ENCODE peak calls at places on chromosomes 7 and 10, in six cellular contexts. J is colonic mucosa; W is cardiac muscle cell; N is adrenal gland; C is tibial artery; X is CD8-positive, alpha-beta T cell. L is an unnamed sample.

GRCh38 chr7:69419928-69420327 is 178.3 kb upstream of the AUTS2 start:
- DNase-seq in N (peak; percentile 89), C (no peak), X (no peak), J (no peak), W (no peak), L (no peak)

GRCh38 chr7:29592866-29593265 is 29.2 kb downstream of the PRR15 start:
- DNase-seq in J (no peak), X (no peak), C (no peak), W (no peak), N (no peak), L (no peak)

GRCh38 chr10:20232079-20232478 is 415.8 kb downstream of the PLXDC2 start:
- DNase-seq in W (no peak), C (no peak), N (no peak), X (no peak), J (no peak), L (no peak)

GRCh38 chr10:78035025-78035424 is 1.4 kb downstream of the RPS24 start:
- DNase-seq in C (no peak), N (no peak), X (no peak), J (no peak), W (no peak), L (no peak)

GRCh38 chr10:30313579-30314376 is 35.3 kb downstream of the MTPAP start:
- DNase-seq in J (no peak), X (no peak), C (no peak), N (no peak), W (no peak), L (no peak)

GRCh38 chr10:12405342-12406320 is 56.3 kb downstream of the CAMK1D start:
- DNase-seq in N (no peak), J (no peak), C (no peak), X (no peak), W (no peak), L (no peak)

GRCh38 chr7:82247814-82248433 is 195.7 kb downstream of the CACNA2D1 start:
- DNase-seq in C (no peak), J (no peak), N (no peak), W (no peak), X (no peak), L (no peak)

GRCh38 chr7:111090834-111091233 is at the start of gene LRRN3:
- DNase-seq in N (peak; percentile 63), J (no peak), X (peak; percentile 17), W (peak; percentile 63), C (peak; percentile 22), L (no peak)

GRCh38 chr7:84746347-84746746 is 440.5 kb downstream of the SEMA3D start:
- DNase-seq in N (no peak), X (no peak), W (peak; percentile 23), C (no peak), J (no peak), L (no peak)

GRCh38 chr7:45924283-45924682 is 3.2 kb upstream of the IGFBP3 start:
- DNase-seq in N (no peak), X (no peak), W (no peak), J (no peak), C (peak; percentile 57), L (no peak)

GRCh38 chr7:98617051-98617959 is at the start of gene NPTX2:
- DNase-seq in N (peak; percentile 84), X (no peak), W (peak; percentile 58), J (peak; percentile 45), C (no peak), L (no peak)

GRCh38 chr7:135317676-135318326 is 84.2 kb downstream of the STRA8 start:
- DNase-seq in W (no peak), C (peak; percentile 76), X (no peak), N (no peak), J (peak; percentile 40), L (peak; percentile 15)

GRCh38 chr10:70379581-70380176 is 2.7 kb downstream of the LRRC20 start:
- DNase-seq in C (no peak), X (no peak), N (no peak), W (no peak), J (no peak), L (no peak)

GRCh38 chr10:76388321-76388720 is 956.9 kb downstream of the LRMDA start:
- DNase-seq in X (no peak), C (no peak), W (no peak), J (no peak), N (no peak), L (no peak)

GRCh38 chr7:142036384-142036783 is 40.7 kb downstream of the MGAM start:
- DNase-seq in W (no peak), N (no peak), C (no peak), J (no peak), X (no peak), L (no peak)

GRCh38 chr7:36034020-36034419 is 119.0 kb upstream of the EEPD1 start:
- DNase-seq in X (no peak), C (no peak), W (no peak), N (no peak), J (no peak), L (no peak)

GRCh38 chr10:17737021-17737965 is 14.7 kb upstream of the TMEM236 start:
- DNase-seq in N (peak; percentile 43), J (no peak), W (peak; percentile 59), C (no peak), X (no peak), L (peak; percentile 37)

GRCh38 chr7:134419875-134420274 is 39.0 kb downstream of the AKR1B1 start:
- DNase-seq in N (no peak), C (no peak), J (no peak), W (no peak), X (no peak), L (no peak)

GRCh38 chr7:103129702-103130557 is 19.0 kb downstream of the NAPEPLD start:
- DNase-seq in W (no peak), J (no peak), C (no peak), X (no peak), N (no peak), L (no peak)

GRCh38 chr10:93412801-93413200 is 69.3 kb downstream of the MYOF start:
- DNase-seq in X (no peak), C (no peak), W (no peak), J (no peak), N (no peak), L (no peak)

GRCh38 chr10:60425392-60426110 is 35.9 kb upstream of the ANK3 start:
- DNase-seq in C (no peak), J (no peak), W (no peak), X (no peak), N (no peak), L (no peak)

GRCh38 chr7:122887198-122887597 is 938 bp upstream of the CADPS2 start:
- DNase-seq in X (no peak), W (peak; percentile 77), N (peak; percentile 81), C (peak; percentile 79), J (peak; percentile 69), L (peak; percentile 59)

GRCh38 chr7:18638594-18639452 is 143.3 kb downstream of the HDAC9 start:
- DNase-seq in J (no peak), N (no peak), W (no peak), X (no peak), C (peak; percentile 31), L (no peak)

GRCh38 chr7:96532428-96532922 is 177.2 kb downstream of the SEM1 start:
- DNase-seq in N (no peak), X (no peak), C (no peak), W (no peak), J (no peak), L (no peak)

GRCh38 chr10:99743841-99744240 is 11.8 kb downstream of the CUTC start:
- DNase-seq in X (no peak), N (no peak), W (no peak), J (no peak), C (no peak), L (no peak)
- H3K36me3 ChIP-seq in X (peaks cover 58% of the 10 kb centered on the region), N (no peaks in the 10 kb centered on the region), W (peaks cover 67% of the 10 kb centered on the region), J (peaks cover 8% of the 10 kb centered on the region), C (peaks cover 84% of the 10 kb centered on the region), L (peaks cover 1% of the 10 kb centered on the region)

GRCh38 chr7:63054191-63054661 is 944.4 kb upstream of the ZNF722 start:
- DNase-seq in X (no peak), C (no peak), W (no peak), N (no peak), J (no peak), L (no peak)
- H3K9me3 ChIP-seq in X (no peaks in the 10 kb centered on the region), C (peaks cover 21% of the 10 kb centered on the region), W (no peaks in the 10 kb centered on the region), N (no peaks in the 10 kb centered on the region), J (no peaks in the 10 kb centered on the region), L (no peaks in the 10 kb centered on the region)

GRCh38 chr7:3162286-3162685 is 118.6 kb upstream of the CARD11 start:
- DNase-seq in J (no peak), N (no peak), C (no peak), W (no peak), X (no peak), L (no peak)
- TF ChIP-seq CTCF in J (no peak), N (no peak), C (peak; percentile 13), W (peak; percentile 37), X (no peak), L (no peak)

GRCh38 chr10:124688889-124689670 is 55.1 kb downstream of the FAM53B start:
- DNase-seq in C (no peak), X (no peak), W (peak; percentile 42), J (no peak), N (no peak), L (no peak)

GRCh38 chr10:124693396-124693795 is 50.8 kb downstream of the FAM53B start:
- DNase-seq in J (no peak), C (no peak), X (no peak), N (no peak), W (peak; percentile 62), L (no peak)

GRCh38 chr10:124689911-124690498 is 54.2 kb downstream of the FAM53B start:
- DNase-seq in N (no peak), W (no peak), X (no peak), C (no peak), J (no peak), L (no peak)

GRCh38 chr10:124691448-124692435 is 52.4 kb downstream of the FAM53B start:
- DNase-seq in C (no peak), J (no peak), X (no peak), N (no peak), W (no peak), L (no peak)

DNA sequence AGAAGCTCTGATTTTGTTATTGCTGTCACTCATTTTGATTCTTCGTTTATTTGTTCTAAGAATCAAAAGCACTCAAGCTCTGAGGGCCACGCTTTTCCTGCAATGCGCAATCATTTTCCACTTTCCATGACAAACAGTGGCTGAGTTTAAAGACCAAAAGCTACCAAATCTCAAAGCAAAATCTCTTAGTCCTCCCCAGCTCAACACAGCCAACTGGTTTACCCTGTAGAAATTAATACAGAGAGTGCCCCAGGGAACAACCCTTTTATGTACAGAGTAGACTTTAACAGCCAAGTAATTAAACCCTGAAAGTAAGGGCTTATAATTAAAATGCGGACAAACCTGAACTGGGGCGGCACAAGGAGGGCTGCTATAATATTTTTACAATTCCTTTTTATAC is 53.2 kb downstream of the FAM53B start:
- DNase-seq in N (no peak), C (no peak), X (no peak), J (no peak), W (no peak), L (no peak)
- H3K36me3 ChIP-seq in N (no peaks in the 10 kb centered on the region), C (peaks cover 29% of the 10 kb centered on the region), X (peaks cover 4% of the 10 kb centered on the region), J (peaks cover 15% of the 10 kb centered on the region), W (peaks cover 2% of the 10 kb centered on the region), L (no peaks in the 10 kb centered on the region)